ENCODE peak calls at places on chromosome 14, in nine cellular contexts. W is kidney, L is pancreas, G is tibial nerve, N is cardiac muscle cell, D is neuronal stem cell, F is neural progenitor cell, V is ovary, B is suprapubic skin. T is an unnamed sample.

GRCh38 chr14:34538871-34539406 is 562 bp downstream of the EAPP start:
- DNase-seq in L (no peak), D (no peak), F (no peak), W (no peak), N (no peak), G (no peak), V (no peak), B (no peak), T (no peak)

GRCh38 chr14:98210045-98210678 is 1061.8 kb downstream of the BCL11B start:
- DNase-seq in N (no peak), G (no peak), W (peak; percentile 59), D (no peak), V (no peak), L (no peak), F (no peak), B (no peak), T (no peak)

GRCh38 chr14:99554184-99554583 is 49.8 kb downstream of the CCDC85C start:
- DNase-seq in V (no peak), N (no peak), D (no peak), G (no peak), L (peak; percentile 90), B (no peak), F (no peak), W (no peak), T (no peak)

GRCh38 chr14:88955470-88955869 is 131.0 kb downstream of the TTC8 start:
- DNase-seq in V (no peak), W (no peak), F (no peak), L (no peak), G (no peak), D (no peak), N (peak; percentile 17), B (no peak), T (no peak)

GRCh38 chr14:24710403-24711063 is 76.5 kb upstream of the GZMB start:
- DNase-seq in F (peak; percentile 68), W (no peak), V (peak; percentile 28), B (no peak), G (peak; percentile 66), N (peak; percentile 77), L (peak; percentile 35), D (peak; percentile 59), T (no peak)

GRCh38 chr14:101017209-101017608 is 113.7 kb upstream of the RTL1 start:
- DNase-seq in L (no peak), V (no peak), D (no peak), B (no peak), W (peak; percentile 3), N (peak; percentile 55), G (no peak), F (no peak), T (no peak)

GRCh38 chr14:99744199-99744872 is 48.9 kb upstream of the EML1 start:
- DNase-seq in G (no peak), F (peak; percentile 51), W (no peak), V (no peak), B (no peak), D (no peak), L (no peak), N (no peak), T (no peak)

GRCh38 chr14:97771340-97772045 is 974.3 kb downstream of the VRK1 start:
- DNase-seq in D (no peak), F (no peak), L (no peak), B (no peak), G (no peak), W (no peak), N (no peak), V (no peak), T (no peak)

GRCh38 chr14:100027771-100028490 is 37.3 kb upstream of the EVL start:
- DNase-seq in L (no peak), V (no peak), D (no peak), B (no peak), N (no peak), F (no peak), W (no peak), G (no peak), T (no peak)

GRCh38 chr14:102050625-102051024 is 36.2 kb downstream of the HSP90AA1 start:
- DNase-seq in W (peak; percentile 53), F (peak; percentile 30), L (no peak), V (peak; percentile 76), N (no peak), D (no peak), G (no peak), B (no peak), T (no peak)

GRCh38 chr14:30332374-30332773 is 226.6 kb upstream of the G2E3 start:
- DNase-seq in V (no peak), L (no peak), G (no peak), B (no peak), N (no peak), W (no peak), D (no peak), F (no peak), T (no peak)

GRCh38 chr14:104221636-104222375 is 83.4 kb downstream of the KIF26A start:
- DNase-seq in V (peak; percentile 19), W (peak; percentile 66), B (no peak), D (no peak), N (no peak), L (no peak), F (no peak), G (no peak), T (no peak)

GRCh38 chr14:34911209-34912150 is 36.3 kb upstream of the BAZ1A start:
- DNase-seq in N (peak; percentile 68), D (no peak), F (no peak), G (no peak), V (no peak), W (no peak), B (no peak), L (no peak), T (no peak)

GRCh38 chr14:24259282-24260025 is 3.5 kb downstream of the TGM1 start:
- DNase-seq in N (peak; percentile 74), F (no peak), V (peak; percentile 53), W (peak; percentile 88), G (no peak), L (peak; percentile 86), B (no peak), D (no peak), T (no peak)

GRCh38 chr14:31420013-31420318 is 384 bp downstream of the HEATR5A start:
- DNase-seq in V (peak; percentile 62), N (no peak), F (peak; percentile 86), B (no peak), G (peak; percentile 15), L (peak; percentile 83), W (peak; percentile 94), D (no peak), T (no peak)

GRCh38 chr14:71469936-71470335 is 462.3 kb upstream of the RGS6 start:
- DNase-seq in F (no peak), W (no peak), V (no peak), G (no peak), B (no peak), N (no peak), D (no peak), L (no peak), T (no peak)

GRCh38 chr14:52068741-52069616 is at the start of gene NID2:
- DNase-seq in N (peak; percentile 98), D (peak; percentile 89), L (peak; percentile 70), V (peak; percentile 92), W (peak; percentile 94), B (peak; percentile 90), G (peak; percentile 85), F (peak; percentile 95), T (no peak)

GRCh38 chr14:76958975-76959710 is 69.4 kb downstream of the IRF2BPL start:
- DNase-seq in F (no peak), W (peak; percentile 89), G (no peak), D (no peak), L (no peak), N (peak; percentile 21), B (no peak), V (no peak), T (no peak)

GRCh38 chr14:64713677-64714076 is 9.5 kb downstream of the PLEKHG3 start:
- DNase-seq in V (no peak), D (no peak), G (no peak), L (no peak), W (no peak), N (no peak), F (no peak), B (no peak), T (no peak)

GRCh38 chr14:64715628-64716412 is 11.6 kb downstream of the PLEKHG3 start:
- DNase-seq in G (no peak), B (no peak), W (peak; percentile 86), N (no peak), F (peak; percentile 65), L (peak; percentile 66), V (peak; percentile 48), D (no peak), T (no peak)

GRCh38 chr14:64717870-64718269 is 13.6 kb downstream of the PLEKHG3 start:
- DNase-seq in W (no peak), V (peak; percentile 62), B (no peak), G (no peak), F (no peak), N (no peak), D (no peak), L (peak; percentile 78), T (no peak)

GRCh38 chr14:64715146-64715627 is 11.0 kb downstream of the PLEKHG3 start:
- DNase-seq in D (no peak), N (no peak), G (no peak), F (no peak), B (no peak), L (no peak), W (no peak), V (no peak), T (no peak)

GRCh38 chr14:64714432-64715025 is 10.3 kb downstream of the PLEKHG3 start:
- DNase-seq in V (no peak), W (no peak), B (peak; percentile 41), L (no peak), D (no peak), G (no peak), N (no peak), F (no peak), T (no peak)
- H3K4me1 ChIP-seq in V (peaks cover 31% of the 10 kb centered on the region), W (peaks cover 44% of the 10 kb centered on the region), B (peaks cover 70% of the 10 kb centered on the region), L (peaks cover 23% of the 10 kb centered on the region), D (peaks cover 10% of the 10 kb centered on the region), G (peaks cover 44% of the 10 kb centered on the region), N (peaks cover 30% of the 10 kb centered on the region), F (peaks cover 36% of the 10 kb centered on the region), T (peaks cover 23% of the 10 kb centered on the region)

DNA sequence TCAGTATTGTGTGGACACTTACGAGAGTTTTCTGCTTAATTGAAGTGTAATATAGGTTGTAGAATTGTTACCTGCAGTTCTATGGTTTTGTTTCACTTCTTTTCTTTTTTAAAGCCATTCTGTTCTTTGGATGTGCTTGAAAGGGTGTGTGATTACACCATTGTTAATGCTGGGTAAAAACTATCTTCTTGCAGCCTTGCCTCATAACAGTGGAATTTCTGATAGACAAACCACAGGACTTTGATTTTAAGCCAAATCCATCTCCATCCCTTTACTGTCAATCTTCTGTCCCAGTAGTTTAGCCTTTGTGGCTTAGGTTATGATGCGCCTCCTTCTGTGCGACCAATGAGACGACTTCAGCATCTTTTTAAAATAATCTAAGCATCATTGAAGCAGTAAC is 182.3 kb downstream of the PELI2 start:
- DNase-seq in V (no peak), G (no peak), D (no peak), B (no peak), N (peak; percentile 75), F (no peak), L (no peak), W (no peak), T (no peak)
- H3K4me1 ChIP-seq in V (peaks cover 1% of the 10 kb centered on the region), G (peaks cover 6% of the 10 kb centered on the region), D (no peaks in the 10 kb centered on the region), B (peaks cover 3% of the 10 kb centered on the region), N (no peaks in the 10 kb centered on the region), F (peaks cover 8% of the 10 kb centered on the region), L (no peaks in the 10 kb centered on the region), W (no peaks in the 10 kb centered on the region), T (no peaks in the 10 kb centered on the region)

GRCh38 chr14:60089201-60089600 is 2.5 kb upstream of the PCNX4 start:
- DNase-seq in D (no peak), F (no peak), L (no peak), B (no peak), V (no peak), N (no peak), W (no peak), G (no peak), T (no peak)
- H3K4me1 ChIP-seq in D (peaks cover 1% of the 10 kb centered on the region), F (peaks cover 8% of the 10 kb centered on the region), L (peaks cover 7% of the 10 kb centered on the region), B (peaks cover 23% of the 10 kb centered on the region), V (peaks cover 2% of the 10 kb centered on the region), N (peaks cover 16% of the 10 kb centered on the region), W (peaks cover 1% of the 10 kb centered on the region), G (peaks cover 7% of the 10 kb centered on the region), T (peaks cover 6% of the 10 kb centered on the region)

GRCh38 chr14:94291906-94292525 is 1.1 kb downstream of the SERPINA10 start:
- DNase-seq in G (no peak), L (no peak), W (no peak), B (no peak), V (no peak), F (no peak), N (no peak), D (no peak), T (no peak)
- H3K4me1 ChIP-seq in G (no peaks in the 10 kb centered on the region), L (no peaks in the 10 kb centered on the region), W (no peaks in the 10 kb centered on the region), B (no peaks in the 10 kb centered on the region), V (no peaks in the 10 kb centered on the region), F (peaks cover 6% of the 10 kb centered on the region), N (no peaks in the 10 kb centered on the region), D (no peaks in the 10 kb centered on the region), T (no peaks in the 10 kb centered on the region)

T was measured in Panc1.